ENCODE peak calls at places on chromosomes 5 and 9, in four cellular contexts. One of them, this sample, is unnamed.

GRCh38 chr5:111580956-111581355 is 68.6 kb upstream of the STARD4 start:
- DNase-seq in adrenal gland: no peak
- DNase-seq in A549: no peak
- DNase-seq in caudate nucleus: no peak
- DNase-seq in this sample: no peak

GRCh38 chr5:30871191-30871590 is 322.3 kb upstream of the CDH6 start:
- DNase-seq in adrenal gland: no peak
- DNase-seq in A549: no peak
- DNase-seq in caudate nucleus: peak; percentile 44
- DNase-seq in this sample: no peak

GRCh38 chr5:170896779-170897178 is 35.0 kb downstream of the RANBP17 start:
- DNase-seq in adrenal gland: peak; percentile 21
- DNase-seq in A549: no peak
- DNase-seq in caudate nucleus: no peak
- DNase-seq in this sample: no peak

GRCh38 chr5:150289551-150290390 is at the start of gene CAMK2A:
- DNase-seq in adrenal gland: no peak
- DNase-seq in A549: no peak
- DNase-seq in caudate nucleus: peak; percentile 82
- DNase-seq in this sample: no peak

GRCh38 chr5:115657883-115658233 is 32.0 kb upstream of the TMED7 start:
- DNase-seq in adrenal gland: no peak
- DNase-seq in A549: peak; percentile 34
- DNase-seq in caudate nucleus: no peak
- DNase-seq in this sample: no peak

GRCh38 chr5:5374034-5374715 is 48.3 kb upstream of the ICE1 start:
- DNase-seq in adrenal gland: no peak
- DNase-seq in A549: no peak
- DNase-seq in caudate nucleus: no peak
- DNase-seq in this sample: no peak

GRCh38 chr5:125148706-125149105 is 402.3 kb upstream of the ZNF608 start:
- DNase-seq in adrenal gland: no peak
- DNase-seq in A549: no peak
- DNase-seq in caudate nucleus: no peak
- DNase-seq in this sample: no peak

GRCh38 chr9:613771-614347 is 227.6 kb upstream of the DMRT1 start:
- DNase-seq in adrenal gland: peak; percentile 87
- DNase-seq in A549: peak; percentile 43
- DNase-seq in caudate nucleus: peak; percentile 83
- DNase-seq in this sample: no peak

GRCh38 chr5:149675467-149676201 is 54.5 kb upstream of the PPARGC1B start:
- DNase-seq in adrenal gland: no peak
- DNase-seq in A549: no peak
- DNase-seq in caudate nucleus: no peak
- DNase-seq in this sample: no peak

GRCh38 chr5:31096238-31096865 is 97.1 kb upstream of the CDH6 start:
- DNase-seq in adrenal gland: no peak
- DNase-seq in A549: no peak
- DNase-seq in caudate nucleus: peak; percentile 8
- DNase-seq in this sample: no peak

GRCh38 chr5:135182675-135183074 is 148.6 kb upstream of the PITX1 start:
- DNase-seq in adrenal gland: no peak
- DNase-seq in A549: no peak
- DNase-seq in caudate nucleus: no peak
- DNase-seq in this sample: no peak

GRCh38 chr9:136021171-136021890 is 60.2 kb upstream of the UBAC1 start:
- DNase-seq in adrenal gland: no peak
- DNase-seq in A549: no peak
- DNase-seq in caudate nucleus: no peak
- DNase-seq in this sample: no peak

GRCh38 chr9:10366171-10366779 is 246.5 kb downstream of the PTPRD start:
- DNase-seq in adrenal gland: no peak
- DNase-seq in A549: peak; percentile 2
- DNase-seq in caudate nucleus: no peak
- DNase-seq in this sample: no peak

GRCh38 chr5:86875539-86875938 is 257.8 kb downstream of the COX7C start:
- DNase-seq in adrenal gland: no peak
- DNase-seq in A549: no peak
- DNase-seq in caudate nucleus: no peak
- DNase-seq in this sample: no peak

GRCh38 chr5:7668161-7668560 is 182.8 kb downstream of the CFAP90 start:
- DNase-seq in adrenal gland: no peak
- DNase-seq in A549: no peak
- DNase-seq in caudate nucleus: no peak
- DNase-seq in this sample: no peak

GRCh38 chr9:110626109-110626829 is 42.3 kb upstream of the MUSK start:
- DNase-seq in adrenal gland: no peak
- DNase-seq in A549: no peak
- DNase-seq in caudate nucleus: no peak
- DNase-seq in this sample: no peak

GRCh38 chr5:16889203-16889971 is 46.7 kb downstream of the MYO10 start:
- DNase-seq in adrenal gland: no peak
- DNase-seq in A549: no peak
- DNase-seq in caudate nucleus: no peak
- DNase-seq in this sample: no peak

GRCh38 chr5:122154910-122155309 is 25.6 kb downstream of the ZNF474 start:
- DNase-seq in adrenal gland: no peak
- DNase-seq in A549: no peak
- DNase-seq in caudate nucleus: no peak
- DNase-seq in this sample: no peak

GRCh38 chr5:157599565-157599964 is 24.0 kb upstream of the ADAM19 start:
- DNase-seq in adrenal gland: no peak
- DNase-seq in A549: no peak
- DNase-seq in caudate nucleus: no peak
- DNase-seq in this sample: no peak

GRCh38 chr5:73143716-73144115 is 23.3 kb downstream of the TMEM171 start:
- DNase-seq in adrenal gland: no peak
- DNase-seq in A549: no peak
- DNase-seq in caudate nucleus: no peak
- DNase-seq in this sample: no peak

GRCh38 chr9:134375430-134376385 is 49.5 kb downstream of the RXRA start:
- DNase-seq in adrenal gland: peak; percentile 83
- DNase-seq in A549: no peak
- DNase-seq in caudate nucleus: peak; percentile 47
- DNase-seq in this sample: no peak

GRCh38 chr9:133825555-133826198 is 87.5 kb upstream of the SARDH start:
- DNase-seq in adrenal gland: no peak
- DNase-seq in A549: no peak
- DNase-seq in caudate nucleus: no peak
- DNase-seq in this sample: no peak

GRCh38 chr9:116074658-116075057 is 78.9 kb upstream of the PAPPA start:
- DNase-seq in adrenal gland: no peak
- DNase-seq in A549: no peak
- DNase-seq in caudate nucleus: no peak
- DNase-seq in this sample: no peak

GRCh38 chr5:110017854-110018253 is 328.1 kb downstream of the MAN2A1 start:
- DNase-seq in adrenal gland: no peak
- DNase-seq in A549: no peak
- DNase-seq in caudate nucleus: no peak
- DNase-seq in this sample: no peak

GRCh38 chr9:94648191-94648590 is 8.9 kb upstream of the FBP1 start:
- DNase-seq in adrenal gland: no peak
- DNase-seq in A549: no peak
- DNase-seq in caudate nucleus: no peak
- DNase-seq in this sample: no peak

GRCh38 chr9:113634597-113635515 is 171.3 kb downstream of the RGS3 start:
- DNase-seq in adrenal gland: no peak
- DNase-seq in A549: no peak
- DNase-seq in caudate nucleus: no peak
- DNase-seq in this sample: no peak

GRCh38 chr5:52682492-52682891 is 105.2 kb upstream of the ITGA1 start:
- DNase-seq in adrenal gland: no peak
- DNase-seq in A549: no peak
- DNase-seq in caudate nucleus: no peak
- DNase-seq in this sample: no peak

GRCh38 chr5:68155940-68156339 is 59.6 kb upstream of the PIK3R1 start:
- DNase-seq in adrenal gland: no peak
- DNase-seq in A549: no peak
- DNase-seq in caudate nucleus: no peak
- DNase-seq in this sample: no peak

GRCh38 chr5:77292026-77292757 is 81.7 kb downstream of the PDE8B start:
- DNase-seq in adrenal gland: no peak
- DNase-seq in A549: no peak
- DNase-seq in caudate nucleus: no peak
- DNase-seq in this sample: no peak

GRCh38 chr5:160289356-160289651 is 23.1 kb downstream of the CCNJL start:
- DNase-seq in adrenal gland: peak; percentile 9
- DNase-seq in A549: no peak
- DNase-seq in caudate nucleus: no peak
- DNase-seq in this sample: no peak

GRCh38 chr9:90789862-90790261 is 11.8 kb upstream of the SYK start:
- DNase-seq in adrenal gland: no peak
- DNase-seq in A549: no peak
- DNase-seq in caudate nucleus: no peak
- DNase-seq in this sample: no peak

GRCh38 chr9:91790912-91791311 is 159.1 kb downstream of the ROR2 start:
- DNase-seq in adrenal gland: no peak
- DNase-seq in A549: no peak
- DNase-seq in caudate nucleus: no peak
- DNase-seq in this sample: no peak

GRCh38 chr9:121353246-121353975 is 16.6 kb downstream of the STOM start:
- DNase-seq in adrenal gland: no peak
- DNase-seq in A549: no peak
- DNase-seq in caudate nucleus: no peak
- DNase-seq in this sample: peak; percentile 59
- H3K27ac ChIP-seq in adrenal gland: no peak overlapping the region
- H3K27ac ChIP-seq in A549: no peak overlapping the region
- H3K27ac ChIP-seq in caudate nucleus: peak overlapping the region; percentile 4
- H3K27ac ChIP-seq in this sample: peak overlapping the region; percentile 40

GRCh38 chr9:31323726-31324444 is 1060.6 kb upstream of the ACO1 start:
- DNase-seq in adrenal gland: no peak
- DNase-seq in A549: no peak
- DNase-seq in caudate nucleus: no peak
- DNase-seq in this sample: no peak
- H3K27ac ChIP-seq in adrenal gland: no peak overlapping the region
- H3K27ac ChIP-seq in A549: no peak overlapping the region
- H3K27ac ChIP-seq in caudate nucleus: no peak overlapping the region
- H3K27ac ChIP-seq in this sample: peak overlapping the region; percentile 19

GRCh38 chr5:177306674-177307543 is 3.3 kb downstream of the PRELID1 start:
- DNase-seq in adrenal gland: peak; percentile 51
- DNase-seq in A549: no peak
- DNase-seq in caudate nucleus: no peak
- DNase-seq in this sample: no peak
- H3K27ac ChIP-seq in adrenal gland: no peak overlapping the region
- H3K27ac ChIP-seq in A549: no peak overlapping the region
- H3K27ac ChIP-seq in caudate nucleus: no peak overlapping the region
- H3K27ac ChIP-seq in this sample: peak overlapping the region; percentile 2

GRCh38 chr5:131392461-131393095 is 128.7 kb downstream of the CDC42SE2 start:
- DNase-seq in adrenal gland: no peak
- DNase-seq in A549: no peak
- DNase-seq in caudate nucleus: no peak
- DNase-seq in this sample: no peak
- H3K27ac ChIP-seq in adrenal gland: no peak overlapping the region
- H3K27ac ChIP-seq in A549: no peak overlapping the region
- H3K27ac ChIP-seq in caudate nucleus: peak overlapping the region; percentile 11
- H3K27ac ChIP-seq in this sample: peak overlapping the region; percentile 87

DNA sequence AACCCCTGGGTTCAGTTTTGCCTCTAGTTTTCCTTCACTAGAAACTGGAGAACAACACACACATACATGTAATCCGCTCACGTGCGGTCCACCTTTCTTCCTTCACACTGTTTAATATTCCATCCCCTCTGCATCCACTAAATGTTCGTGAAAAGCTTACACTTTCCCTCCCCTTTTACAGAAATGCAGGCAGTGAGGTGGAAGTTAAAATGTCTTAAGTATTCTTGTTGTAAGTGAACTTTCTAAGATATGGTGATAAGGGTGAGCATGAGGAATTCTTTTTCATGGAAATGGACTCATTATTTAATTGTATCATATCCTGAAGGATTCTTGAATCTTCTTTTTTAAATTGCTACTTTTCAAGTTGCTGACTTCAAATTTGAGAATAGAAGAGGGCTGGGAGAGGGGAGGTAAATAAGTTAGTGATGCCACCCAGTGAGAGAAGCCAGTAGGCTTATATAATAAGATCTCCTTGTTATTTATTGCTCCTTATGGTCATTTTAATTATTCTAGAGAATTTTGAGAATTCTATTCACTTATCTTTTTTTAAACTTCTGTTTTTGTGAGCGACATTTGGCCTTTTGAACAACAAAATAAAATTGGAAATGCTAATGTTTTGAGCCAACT is 90.3 kb downstream of the TLE4 start:
- DNase-seq in adrenal gland: no peak
- DNase-seq in A549: no peak
- DNase-seq in caudate nucleus: no peak
- DNase-seq in this sample: no peak
- H3K27ac ChIP-seq in adrenal gland: no peak overlapping the region
- H3K27ac ChIP-seq in A549: no peak overlapping the region
- H3K27ac ChIP-seq in caudate nucleus: peak overlapping the region; percentile 46
- H3K27ac ChIP-seq in this sample: no peak overlapping the region

GRCh38 chr9:20848490-20848889 is 164.4 kb downstream of the FOCAD start:
- DNase-seq in adrenal gland: no peak
- DNase-seq in A549: no peak
- DNase-seq in caudate nucleus: no peak
- DNase-seq in this sample: no peak

GRCh38 chr9:20853866-20854265 is 169.8 kb downstream of the FOCAD start:
- DNase-seq in adrenal gland: no peak
- DNase-seq in A549: no peak
- DNase-seq in caudate nucleus: no peak
- DNase-seq in this sample: no peak

GRCh38 chr9:20854444-20854843 is 170.4 kb downstream of the FOCAD start:
- DNase-seq in adrenal gland: no peak
- DNase-seq in A549: no peak
- DNase-seq in caudate nucleus: no peak
- DNase-seq in this sample: no peak
- H3K27ac ChIP-seq in adrenal gland: no peak overlapping the region
- H3K27ac ChIP-seq in A549: no peak overlapping the region
- H3K27ac ChIP-seq in caudate nucleus: peak overlapping the region; percentile 80
- H3K27ac ChIP-seq in this sample: no peak overlapping the region

GRCh38 chr9:128526729-128527128 is 22.2 kb downstream of the GLE1 start:
- DNase-seq in adrenal gland: no peak
- DNase-seq in A549: no peak
- DNase-seq in caudate nucleus: no peak
- DNase-seq in this sample: no peak
- H3K27ac ChIP-seq in adrenal gland: no peak overlapping the region
- H3K27ac ChIP-seq in A549: no peak overlapping the region
- H3K27ac ChIP-seq in caudate nucleus: no peak overlapping the region
- H3K27ac ChIP-seq in this sample: no peak overlapping the region

GRCh38 chr5:140202610-140203009 is 27.6 kb downstream of the CYSTM1 start:
- DNase-seq in adrenal gland: peak; percentile 42
- DNase-seq in A549: no peak
- DNase-seq in caudate nucleus: no peak
- DNase-seq in this sample: no peak
- H3K27ac ChIP-seq in adrenal gland: peak overlapping the region; percentile 15
- H3K27ac ChIP-seq in A549: no peak overlapping the region
- H3K27ac ChIP-seq in caudate nucleus: no peak overlapping the region
- H3K27ac ChIP-seq in this sample: no peak overlapping the region